ENCODE peak calls at places on chromosomes 13 and 19, in seven cellular contexts. N, Z, R, P, O, L and Q are unnamed samples.

GRCh38 chr13:96700657-96701056 is 293.6 kb downstream of the OXGR1 start:
- DNase-seq in N (no peak), Z (no peak), R (no peak), P (no peak), O (no peak), L (no peak), Q (no peak)

GRCh38 chr19:29054886-29055675 is 157.9 kb downstream of the UQCRFS1 start:
- DNase-seq in N (no peak), Z (no peak), R (no peak), P (no peak), O (no peak), L (no peak), Q (no peak)

GRCh38 chr13:70527553-70527952 is 419.3 kb upstream of the KLHL1 start:
- DNase-seq in N (no peak), Z (no peak), R (no peak), P (no peak), O (no peak), L (no peak), Q (no peak)

GRCh38 chr19:46210634-46211033 is 18.9 kb upstream of the IGFL1 start:
- DNase-seq in N (no peak), Z (no peak), R (no peak), P (no peak), O (no peak), L (no peak), Q (no peak)

GRCh38 chr19:2476451-2477140 is 669 bp downstream of the GADD45B start:
- DNase-seq in N (peak), Z (peak), R (peak), P (peak), O (peak), L (peak), Q (no peak)

GRCh38 chr13:48493076-48493765 is 39.7 kb downstream of the RCBTB2 start:
- DNase-seq in N (no peak), Z (peak), R (no peak), P (no peak), O (no peak), L (no peak), Q (no peak)

GRCh38 chr13:99916366-99917103 is 55.0 kb downstream of the ZIC5 start:
- DNase-seq in N (peak), Z (peak), R (peak), P (no peak), O (no peak), L (no peak), Q (no peak)

GRCh38 chr13:46374710-46375109 is 12.3 kb downstream of the RUBCNL start:
- DNase-seq in N (peak), Z (peak), R (no peak), P (no peak), O (no peak), L (no peak), Q (no peak)

GRCh38 chr13:113671066-113672001 is 4.3 kb downstream of the GRK1 start:
- DNase-seq in N (no peak), Z (no peak), R (no peak), P (no peak), O (no peak), L (no peak), Q (no peak)

GRCh38 chr19:48480151-48480475 is 10.9 kb downstream of the CYTH2 start:
- DNase-seq in N (peak), Z (no peak), R (no peak), P (no peak), O (peak), L (peak), Q (no peak)

GRCh38 chr19:45884682-45885555 is 1.0 kb downstream of the IRF2BP1 start:
- DNase-seq in N (no peak), Z (peak), R (no peak), P (peak), O (no peak), L (no peak), Q (no peak)

GRCh38 chr13:20306039-20306438 is 73.9 kb upstream of the GJB6 start:
- DNase-seq in N (no peak), Z (no peak), R (no peak), P (no peak), O (no peak), L (no peak), Q (no peak)

GRCh38 chr19:31347828-31348314 is 1.4 kb downstream of the TSHZ3 start:
- DNase-seq in N (no peak), Z (no peak), R (peak), P (no peak), O (no peak), L (no peak), Q (no peak)

GRCh38 chr19:35879770-35880317 is 11.5 kb downstream of the APLP1 start:
- DNase-seq in N (peak), Z (peak), R (peak), P (peak), O (peak), L (peak), Q (peak)

GRCh38 chr13:26499209-26499601 is 58.3 kb upstream of the WASF3 start:
- DNase-seq in N (no peak), Z (no peak), R (no peak), P (no peak), O (no peak), L (no peak), Q (no peak)

GRCh38 chr13:110340812-110341444 is 33.8 kb downstream of the COL4A2 start:
- DNase-seq in N (peak), Z (peak), R (peak), P (peak), O (peak), L (peak), Q (no peak)

GRCh38 chr13:63206431-63206830 is 1790.8 kb upstream of the PCDH20 start:
- DNase-seq in N (no peak), Z (no peak), R (peak), P (no peak), O (no peak), L (no peak), Q (no peak)

GRCh38 chr13:93472296-93472695 is 245.7 kb downstream of the GPC6 start:
- DNase-seq in N (no peak), Z (no peak), R (no peak), P (no peak), O (no peak), L (no peak), Q (no peak)

GRCh38 chr13:99321709-99322108 is 14.5 kb upstream of the GPR183 start:
- DNase-seq in N (no peak), Z (no peak), R (no peak), P (no peak), O (no peak), L (no peak), Q (no peak)

GRCh38 chr19:41904118-41904870 is 21.3 kb downstream of the ARHGEF1 start:
- DNase-seq in N (no peak), Z (no peak), R (no peak), P (no peak), O (peak), L (no peak), Q (no peak)

GRCh38 chr13:78194904-78195639 is 276.4 kb upstream of the EDNRB start:
- DNase-seq in N (peak), Z (no peak), R (peak), P (no peak), O (no peak), L (no peak), Q (no peak)

GRCh38 chr13:32264407-32264806 is 50.8 kb downstream of the ZAR1L start:
- DNase-seq in N (peak), Z (no peak), R (peak), P (no peak), O (no peak), L (peak), Q (no peak)

GRCh38 chr13:101455863-101456262 is 3.4 kb downstream of the ITGBL1 start:
- DNase-seq in N (no peak), Z (no peak), R (peak), P (no peak), O (no peak), L (no peak), Q (no peak)

GRCh38 chr19:38838986-38839761 is 7.6 kb upstream of the ECH1 start:
- DNase-seq in N (no peak), Z (no peak), R (no peak), P (no peak), O (no peak), L (no peak), Q (no peak)

GRCh38 chr13:59409211-59409610 is 754.5 kb downstream of the DIAPH3 start:
- DNase-seq in N (peak), Z (no peak), R (peak), P (no peak), O (peak), L (peak), Q (no peak)

GRCh38 chr19:55005684-55006488 is 32.2 kb downstream of the GP6 start:
- DNase-seq in N (peak), Z (peak), R (peak), P (peak), O (no peak), L (no peak), Q (peak)

GRCh38 chr19:35000647-35001501 is 751 bp downstream of the GRAMD1A start:
- DNase-seq in N (peak), Z (peak), R (peak), P (peak), O (no peak), L (no peak), Q (no peak)

GRCh38 chr13:40876020-40876738 is 86.8 kb downstream of the SLC25A15 start:
- DNase-seq in N (no peak), Z (no peak), R (no peak), P (no peak), O (no peak), L (no peak), Q (no peak)

GRCh38 chr13:110835721-110836599 is 78.9 kb downstream of the ANKRD10 start:
- DNase-seq in N (no peak), Z (no peak), R (no peak), P (no peak), O (no peak), L (no peak), Q (no peak)

GRCh38 chr13:83622422-83622784 is 259.9 kb downstream of the SLITRK1 start:
- DNase-seq in N (no peak), Z (no peak), R (peak), P (no peak), O (no peak), L (no peak), Q (no peak)

GRCh38 chr13:36818483-36819063 is 449 bp upstream of the RFXAP start:
- DNase-seq in N (no peak), Z (no peak), R (no peak), P (no peak), O (no peak), L (no peak), Q (no peak)

GRCh38 chr13:86933676-86934075 is 737.5 kb upstream of the SLITRK5 start:
- DNase-seq in N (peak), Z (no peak), R (no peak), P (no peak), O (no peak), L (no peak), Q (no peak)

GRCh38 chr13:49791214-49791752 is 1.2 kb downstream of the KPNA3 start:
- DNase-seq in N (peak), Z (peak), R (peak), P (no peak), O (peak), L (no peak), Q (no peak)

GRCh38 chr13:43156916-43157315 is 133.5 kb downstream of the DNAJC15 start:
- DNase-seq in N (no peak), Z (no peak), R (peak), P (no peak), O (no peak), L (no peak), Q (no peak)

GRCh38 chr19:48879025-48879572 is 6.9 kb downstream of the PPP1R15A start:
- DNase-seq in N (no peak), Z (no peak), R (no peak), P (no peak), O (no peak), L (no peak), Q (no peak)

GRCh38 chr13:104641309-104641708 is 1575.1 kb upstream of the SLC10A2 start:
- DNase-seq in N (no peak), Z (no peak), R (peak), P (no peak), O (no peak), L (no peak), Q (no peak)

GRCh38 chr19:33221641-33222040 is 4.0 kb downstream of the SLC7A10 start:
- DNase-seq in N (no peak), Z (no peak), R (peak), P (no peak), O (no peak), L (no peak), Q (no peak)

GRCh38 chr19:33220115-33220514 is 5.5 kb downstream of the SLC7A10 start:
- DNase-seq in N (no peak), Z (no peak), R (no peak), P (no peak), O (no peak), L (no peak), Q (no peak)

GRCh38 chr19:33220735-33221134 is 4.9 kb downstream of the SLC7A10 start:
- DNase-seq in N (no peak), Z (no peak), R (no peak), P (no peak), O (no peak), L (no peak), Q (no peak)

GRCh38 chr19:33217881-33218280 is 7.8 kb downstream of the SLC7A10 start:
- DNase-seq in N (no peak), Z (no peak), R (no peak), P (no peak), O (no peak), L (no peak), Q (no peak)

GRCh38 chr19:33219261-33219812 is 6.3 kb downstream of the SLC7A10 start:
- DNase-seq in N (no peak), Z (peak), R (peak), P (no peak), O (no peak), L (no peak), Q (peak)
- TF ChIP-seq CTCF in N (peak), Z (peak), R (no peak), P (no peak), O (no peak), L (no peak), Q (peak)

DNA sequence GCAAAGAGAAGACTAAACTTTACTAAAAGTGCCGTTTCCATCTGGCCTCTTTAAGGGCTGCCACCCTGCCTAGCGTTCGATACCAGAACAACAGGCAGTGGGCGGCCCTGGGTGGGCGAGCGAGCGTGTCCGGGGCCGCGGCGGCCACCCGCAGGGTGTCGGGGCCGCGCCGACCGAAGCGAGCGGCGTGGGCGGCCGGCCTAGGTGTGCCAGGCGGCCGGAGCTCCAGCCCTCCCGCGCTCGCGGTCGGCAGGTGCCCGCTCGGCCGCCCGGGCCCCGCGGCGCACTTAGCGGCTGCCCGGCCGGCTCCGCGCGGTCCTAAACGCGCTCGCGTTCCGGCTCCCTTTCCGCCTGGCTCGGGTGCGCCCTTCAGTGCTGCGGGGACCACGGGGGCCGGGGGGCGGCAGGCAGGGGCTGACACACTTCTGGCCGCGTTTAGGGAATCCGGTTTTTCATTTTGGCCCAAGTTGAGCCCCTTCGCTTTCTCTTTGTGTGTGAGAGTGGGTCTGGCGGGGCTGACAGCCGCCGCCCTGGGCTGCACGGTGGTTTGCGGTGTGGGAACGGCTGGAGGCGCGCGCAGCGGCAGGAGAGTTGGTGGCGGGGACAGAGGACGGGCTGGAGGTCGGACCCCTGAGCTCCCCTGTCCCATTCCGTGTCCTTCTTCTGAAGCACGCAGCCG is 2.9 kb downstream of the FGF9 start:
- DNase-seq in N (peak), Z (peak), R (peak), P (peak), O (peak), L (peak), Q (peak)
- TF ChIP-seq CTCF in N (no peak), Z (no peak), R (no peak), P (no peak), O (no peak), L (peak), Q (peak)

DNA sequence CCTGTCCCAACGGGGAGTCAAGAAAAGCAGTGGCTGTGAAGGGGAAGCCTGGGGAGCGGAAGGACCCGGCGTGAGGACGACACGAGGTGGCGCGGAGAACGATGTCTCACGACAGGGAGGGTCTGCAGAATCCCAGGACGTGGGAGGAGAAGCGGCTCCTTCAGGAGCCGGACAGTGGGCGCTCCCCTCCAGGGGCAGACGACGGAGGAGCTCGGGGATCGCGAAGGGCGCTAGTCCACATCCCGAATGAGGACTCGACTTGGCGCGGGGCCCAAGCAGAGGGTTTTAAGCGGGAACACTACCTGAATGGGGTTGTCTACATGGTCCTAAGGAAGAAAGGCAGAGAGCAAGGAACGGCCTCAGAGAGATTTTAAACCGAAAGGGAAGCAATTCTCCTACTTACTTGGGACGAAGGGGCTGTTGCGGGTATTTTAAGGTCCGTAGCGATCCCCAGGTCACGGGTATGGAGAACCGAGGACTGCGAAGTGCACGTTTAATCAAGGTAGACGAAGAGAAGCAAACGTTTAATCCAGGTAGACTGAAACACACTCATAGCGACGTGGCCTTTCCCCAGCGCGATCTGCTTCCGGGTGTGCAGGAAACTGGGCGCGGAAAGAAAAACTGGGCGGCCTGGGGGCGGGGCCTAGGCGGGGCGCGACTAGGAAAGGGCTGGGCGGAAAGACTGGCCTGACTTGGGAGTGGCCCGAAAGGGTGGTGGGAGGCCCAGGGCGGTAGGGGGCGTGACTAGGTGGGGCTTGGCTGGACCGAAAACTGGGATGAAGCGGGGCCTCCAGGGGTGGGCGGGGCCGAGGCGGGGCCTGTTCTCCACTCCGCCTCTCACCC is at the start of gene ZNF841:
- DNase-seq in N (peak), Z (peak), R (peak), P (peak), O (peak), L (peak), Q (peak)
- TF ChIP-seq CTCF in N (no peak), Z (no peak), R (no peak), P (no peak), O (no peak), L (no peak), Q (no peak)

DNA sequence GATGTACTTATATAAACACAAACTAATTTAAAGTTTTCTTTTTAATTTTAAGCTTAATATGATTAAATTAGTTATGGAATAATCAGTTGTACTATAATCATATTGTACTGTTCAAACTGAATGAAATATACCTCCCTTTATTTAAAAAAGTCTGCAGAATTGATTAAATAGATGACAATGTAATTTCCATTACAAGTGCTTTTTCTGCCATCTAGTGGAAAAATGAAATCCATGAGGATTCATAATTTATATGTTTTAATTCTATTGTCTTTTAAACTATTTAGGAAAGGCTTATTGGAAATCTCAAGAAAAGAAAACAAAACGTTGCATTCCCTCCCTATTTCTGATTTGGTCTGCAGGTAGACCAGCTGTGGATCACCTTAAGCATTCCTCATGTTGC is 30.8 kb downstream of the MZT1 start:
- DNase-seq in N (peak), Z (no peak), R (no peak), P (no peak), O (no peak), L (no peak), Q (no peak)
- TF ChIP-seq CTCF in N (peak), Z (no peak), R (no peak), P (no peak), O (no peak), L (no peak), Q (peak)